ENCODE peak calls at places on chromosomes 12 and 14, in ten cellular contexts. E is NT2/D1; V is HepG2; W is cardiac fibroblast; T is kidney; B is CD4-positive, CD25-positive, alpha-beta regulatory T cell; C is HFF-Myc; I is AG04450; J is brain microvascular endothelial cell; A is foreskin fibroblast. Y is an unnamed sample.

GRCh38 chr14:50312734-50313054 is 570 bp downstream of the DMAC2L start:
- DNase-seq in E (no peak), W (no peak), C (no peak), B (peak; percentile 78), I (no peak), A (no peak), T (no peak), V (peak; percentile 42), J (no peak), Y (no peak)

GRCh38 chr14:65419593-65420252 is 7.2 kb downstream of the FUT8 start:
- DNase-seq in W (no peak), E (no peak), B (no peak), A (no peak), V (no peak), C (no peak), J (no peak), T (no peak), I (no peak), Y (no peak)

GRCh38 chr14:102655154-102655553 is 62.7 kb downstream of the RCOR1 start:
- DNase-seq in C (no peak), J (peak; percentile 44), W (peak; percentile 71), V (peak; percentile 74), T (no peak), I (no peak), B (no peak), A (no peak), E (no peak), Y (no peak)

GRCh38 chr12:42589465-42590323 is at the start of gene PRICKLE1:
- DNase-seq in C (no peak), I (no peak), A (peak; percentile 56), W (peak; percentile 66), T (peak; percentile 79), V (no peak), B (peak; percentile 44), J (peak; percentile 22), E (peak; percentile 25), Y (no peak)

GRCh38 chr14:90911121-90911520 is 94.9 kb upstream of the TTC7B start:
- DNase-seq in T (no peak), C (no peak), A (no peak), E (no peak), J (no peak), B (no peak), I (no peak), V (no peak), W (no peak), Y (no peak)

GRCh38 chr14:42190744-42191143 is 584.1 kb downstream of the LRFN5 start:
- DNase-seq in T (no peak), E (no peak), V (no peak), A (no peak), W (no peak), J (no peak), I (no peak), C (no peak), B (no peak), Y (no peak)

GRCh38 chr12:64760808-64761573 is 1.8 kb upstream of the GNS start:
- DNase-seq in C (no peak), W (no peak), J (no peak), T (no peak), A (no peak), B (peak; percentile 42), E (no peak), V (no peak), I (no peak), Y (no peak)

GRCh38 chr14:75905505-75905904 is 76.3 kb downstream of the TGFB3 start:
- DNase-seq in T (no peak), J (peak; percentile 42), A (peak; percentile 31), W (peak; percentile 44), E (no peak), V (no peak), C (no peak), I (no peak), B (no peak), Y (no peak)

GRCh38 chr12:38664661-38665269 is 240.6 kb downstream of the CPNE8 start:
- DNase-seq in V (peak; percentile 16), J (no peak), A (no peak), B (peak; percentile 10), I (no peak), C (no peak), E (peak; percentile 36), W (peak; percentile 54), T (no peak), Y (no peak)

GRCh38 chr12:104710940-104711725 is 247.0 kb downstream of the SLC41A2 start:
- DNase-seq in J (no peak), W (peak; percentile 82), C (peak; percentile 95), I (peak; percentile 34), E (no peak), A (peak; percentile 82), T (no peak), B (no peak), V (no peak), Y (peak; percentile 88)

GRCh38 chr12:10554228-10554970 is 48.7 kb downstream of the EIF2S3B start:
- DNase-seq in J (no peak), A (no peak), C (no peak), T (no peak), I (no peak), E (no peak), W (no peak), B (no peak), V (no peak), Y (no peak)

GRCh38 chr12:94245984-94246383 is 97.6 kb downstream of the PLXNC1 start:
- DNase-seq in V (no peak), I (no peak), E (no peak), T (no peak), B (no peak), W (no peak), J (no peak), A (no peak), C (no peak), Y (no peak)

GRCh38 chr12:99097170-99097569 is 452.1 kb downstream of the APAF1 start:
- DNase-seq in E (no peak), A (no peak), V (no peak), T (no peak), C (no peak), I (no peak), B (no peak), J (no peak), W (no peak), Y (no peak)

GRCh38 chr12:26896913-26897312 is 40.9 kb downstream of the INTS13 start:
- DNase-seq in C (no peak), T (no peak), I (no peak), E (no peak), J (no peak), B (no peak), V (no peak), A (no peak), W (no peak), Y (no peak)

GRCh38 chr12:57164966-57165365 is 17.5 kb upstream of the LRP1-AS start:
- DNase-seq in J (peak; percentile 39), T (no peak), C (no peak), V (no peak), A (no peak), I (no peak), B (no peak), E (no peak), W (peak; percentile 54), Y (no peak)

DNA sequence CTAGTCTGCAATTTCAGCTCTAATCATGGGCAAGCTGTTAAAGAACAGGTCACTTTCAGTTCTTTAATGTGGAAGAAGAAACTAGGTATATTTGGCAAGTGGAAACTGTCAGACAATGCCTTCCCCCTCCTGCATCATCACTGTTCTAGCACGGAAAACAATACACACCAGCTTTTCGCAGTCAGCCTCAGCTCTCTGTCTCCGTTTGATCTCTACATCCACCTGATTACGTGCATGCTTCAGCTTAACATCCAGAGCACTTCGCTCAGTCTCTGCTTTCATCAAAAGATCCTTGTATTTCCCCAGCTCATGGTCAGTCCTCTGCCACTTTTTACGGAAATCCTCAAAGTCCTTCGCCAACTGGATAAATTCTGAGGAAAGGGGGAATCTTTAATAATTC is 19.0 kb downstream of the RACGAP1 start:
- DNase-seq in E (no peak), J (no peak), C (no peak), I (no peak), V (no peak), T (no peak), A (no peak), B (no peak), W (no peak), Y (no peak)
- H3K4me3 ChIP-seq in E (no peak overlapping the region), J (no peak overlapping the region), C (no peak overlapping the region), I (no peak overlapping the region), V (no peak overlapping the region), T (no peak overlapping the region), A (no peak overlapping the region), B (no peak overlapping the region), W (no peak overlapping the region), Y (no peak overlapping the region)

DNA sequence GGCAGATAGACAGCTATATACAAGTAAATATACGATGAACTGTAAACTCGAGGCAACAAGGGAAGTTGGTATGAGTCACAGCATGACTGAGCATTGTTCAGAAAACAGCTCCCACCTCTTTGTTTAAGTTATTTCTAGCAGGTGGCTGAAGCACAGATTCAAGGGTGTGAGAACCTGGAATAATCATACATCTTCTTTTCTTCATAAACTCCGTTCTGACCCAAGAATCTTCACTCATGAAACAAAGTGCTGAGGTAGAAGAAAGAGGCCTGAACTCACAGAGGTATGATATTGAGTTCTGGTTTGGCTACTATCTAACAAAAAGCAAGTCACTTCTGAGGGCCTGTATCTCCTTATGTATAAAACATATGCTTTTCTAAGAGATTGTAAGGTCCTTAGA is 364.1 kb upstream of the KITLG start:
- DNase-seq in J (peak; percentile 37), E (no peak), I (no peak), A (peak; percentile 29), W (peak; percentile 77), C (no peak), V (peak; percentile 15), T (no peak), B (no peak), Y (no peak)
- H3K4me3 ChIP-seq in J (no peak overlapping the region), E (no peak overlapping the region), I (no peak overlapping the region), A (no peak overlapping the region), W (no peak overlapping the region), C (no peak overlapping the region), V (no peak overlapping the region), T (no peak overlapping the region), B (no peak overlapping the region), Y (no peak overlapping the region)

DNA sequence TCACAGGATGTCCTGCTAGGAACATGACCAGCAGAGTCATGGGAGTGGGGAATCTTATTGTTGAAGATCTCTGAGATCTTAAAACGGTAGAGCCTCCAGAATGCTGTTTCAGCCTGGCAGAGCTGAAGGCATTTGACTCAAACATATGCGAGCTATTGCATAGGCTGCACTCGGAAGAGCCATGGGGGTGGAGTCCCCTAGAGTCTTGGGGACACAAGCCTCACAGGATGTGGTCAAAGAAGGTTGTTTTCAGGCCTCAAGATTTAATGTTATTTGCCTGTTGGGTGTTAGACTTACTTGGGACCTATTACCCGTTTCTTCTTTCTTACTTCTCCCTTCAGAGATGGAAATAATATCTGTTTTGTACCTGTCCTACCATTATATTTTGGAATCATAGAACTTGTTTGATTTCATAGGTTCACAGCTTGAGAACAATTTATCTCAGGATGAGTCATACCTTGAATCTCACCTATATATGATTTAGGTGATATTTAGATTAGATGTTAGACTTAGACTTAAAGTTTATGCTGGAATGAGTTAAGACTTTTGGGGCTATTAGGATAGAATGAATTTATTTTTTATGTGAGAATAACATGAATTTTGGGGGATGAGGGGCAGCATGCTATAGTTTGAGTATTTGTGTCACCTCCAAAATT is 172.2 kb upstream of the ATP2B1 start:
- DNase-seq in V (no peak), E (no peak), T (no peak), J (no peak), B (peak; percentile 94), C (no peak), A (no peak), I (no peak), W (no peak), Y (no peak)
- H3K4me3 ChIP-seq in V (no peak overlapping the region), E (no peak overlapping the region), T (no peak overlapping the region), J (no peak overlapping the region), B (peak overlapping the region; percentile 58), C (no peak overlapping the region), A (no peak overlapping the region), I (no peak overlapping the region), W (no peak overlapping the region), Y (no peak overlapping the region)

GRCh38 chr14:99575043-99576023 is 28.7 kb downstream of the CCDC85C start:
- DNase-seq in E (no peak), V (peak; percentile 52), T (peak; percentile 96), I (no peak), B (peak; percentile 10), W (no peak), A (no peak), C (no peak), J (no peak), Y (no peak)
- H3K4me3 ChIP-seq in E (no peak overlapping the region), V (no peak overlapping the region), T (no peak overlapping the region), I (no peak overlapping the region), B (no peak overlapping the region), W (no peak overlapping the region), A (no peak overlapping the region), C (no peak overlapping the region), J (no peak overlapping the region), Y (no peak overlapping the region)